ENCODE peak calls at places on chromosomes 2 and 18, in five cellular contexts. A, R, H, S and C are unnamed samples.

GRCh38 chr2:132496566-132496965 is 80.0 kb downstream of the GPR39 start:
- DNase-seq in R (no peak), S (no peak), A (no peak), H (no peak), C (no peak)

GRCh38 chr2:100621371-100621910 is 58.6 kb downstream of the PDCL3 start:
- DNase-seq in A (no peak), R (no peak), S (no peak), H (no peak), C (no peak)

GRCh38 chr2:170771049-170771937 is 1.1 kb downstream of the ERICH2 start:
- DNase-seq in S (no peak), A (peak), R (no peak), H (peak), C (no peak)

GRCh38 chr2:191050640-191050987 is 36.6 kb upstream of the STAT1 start:
- DNase-seq in R (peak), S (no peak), H (no peak), A (no peak), C (no peak)

GRCh38 chr2:45256867-45257641 is 247.8 kb upstream of the SIX2 start:
- DNase-seq in H (no peak), S (peak), A (peak), R (no peak), C (no peak)

GRCh38 chr2:98324181-98324580 is 22.1 kb upstream of the CNGA3 start:
- DNase-seq in A (no peak), S (no peak), R (no peak), H (no peak), C (no peak)

GRCh38 chr2:179850188-179850587 is 11.2 kb downstream of the ZNF385B start:
- DNase-seq in R (peak), A (no peak), S (no peak), H (no peak), C (no peak)

GRCh38 chr2:98269274-98269673 is 77.0 kb upstream of the CNGA3 start:
- DNase-seq in H (no peak), S (no peak), A (peak), R (peak), C (peak)

GRCh38 chr2:240818543-240819403 is 1.2 kb downstream of the KIF1A start:
- DNase-seq in A (no peak), R (no peak), S (no peak), H (no peak), C (no peak)

GRCh38 chr2:39782591-39782990 is 3.5 kb upstream of the THUMPD2 start:
- DNase-seq in H (no peak), A (no peak), S (no peak), R (no peak), C (no peak)

GRCh38 chr2:229725716-229726346 is 11.5 kb upstream of the DNER start:
- DNase-seq in A (peak), S (no peak), R (peak), H (no peak), C (no peak)

GRCh38 chr2:73903313-73903712 is 10.5 kb downstream of the ACTG2 start:
- DNase-seq in R (no peak), H (no peak), S (no peak), A (no peak), C (no peak)

GRCh38 chr18:53698907-53699306 is 525.6 kb downstream of the MBD2 start:
- DNase-seq in R (no peak), H (no peak), S (peak), A (peak), C (peak)

GRCh38 chr2:19804861-19805260 is 96.9 kb downstream of the TTC32 start:
- DNase-seq in H (no peak), A (no peak), S (no peak), R (no peak), C (no peak)

GRCh38 chr2:73928995-73929394 is 2.3 kb downstream of the DGUOK start:
- DNase-seq in R (no peak), S (no peak), H (no peak), A (no peak), C (no peak)

GRCh38 chr2:218245214-218245613 is 15.6 kb upstream of the GPBAR1 start:
- DNase-seq in H (no peak), S (no peak), A (no peak), R (no peak), C (no peak)

GRCh38 chr2:8277921-8278571 is 403.8 kb upstream of the ID2 start:
- DNase-seq in R (no peak), A (no peak), H (no peak), S (no peak), C (peak)

GRCh38 chr18:21598726-21599584 is 1.5 kb downstream of the ESCO1 start:
- DNase-seq in S (no peak), R (no peak), A (peak), H (no peak), C (peak)

GRCh38 chr2:233210843-233211600 is 40.5 kb upstream of the ATG16L1 start:
- DNase-seq in A (no peak), H (no peak), R (peak), S (peak), C (no peak)

GRCh38 chr2:171741189-171741588 is 53.9 kb downstream of the DYNC1I2 start:
- DNase-seq in R (no peak), S (no peak), H (no peak), A (no peak), C (peak)

GRCh38 chr2:239858179-239858578 is 167.0 kb downstream of the NDUFA10 start:
- DNase-seq in S (no peak), H (no peak), A (peak), R (no peak), C (no peak)

GRCh38 chr2:109216332-109216731 is 87.3 kb downstream of the SH3RF3 start:
- DNase-seq in R (no peak), H (no peak), A (peak), S (no peak), C (no peak)

GRCh38 chr2:11870584-11870983 is 124.2 kb downstream of the LPIN1 start:
- DNase-seq in R (no peak), A (no peak), S (no peak), H (no peak), C (no peak)

GRCh38 chr2:95265182-95265581 is 9.1 kb upstream of the PROM2 start:
- DNase-seq in A (no peak), H (no peak), S (no peak), R (no peak), C (no peak)

GRCh38 chr2:241532168-241532567 is 23.8 kb upstream of the STK25 start:
- DNase-seq in H (no peak), R (no peak), S (no peak), A (no peak), C (no peak)

GRCh38 chr2:215772634-215773563 is 240.5 kb downstream of the MREG start:
- DNase-seq in R (no peak), S (no peak), H (no peak), A (no peak), C (no peak)

GRCh38 chr2:56009758-56010534 is 86.4 kb upstream of the EFEMP1 start:
- DNase-seq in A (peak), R (peak), H (no peak), S (no peak), C (peak)

GRCh38 chr2:30252723-30253688 is 21.7 kb downstream of the LBH start:
- DNase-seq in S (peak), H (peak), R (peak), A (peak), C (no peak)

GRCh38 chr2:101047075-101047766 is 45.1 kb downstream of the RPL31 start:
- DNase-seq in A (peak), R (no peak), S (no peak), H (no peak), C (no peak)

GRCh38 chr2:168566974-168567650 is 111.0 kb downstream of the CERS6 start:
- DNase-seq in R (no peak), S (no peak), A (no peak), H (no peak), C (no peak)

GRCh38 chr18:36693931-36694661 is 134.7 kb downstream of the TPGS2 start:
- DNase-seq in S (no peak), H (no peak), R (peak), A (peak), C (peak)

GRCh38 chr2:59015027-59015426 is 773.9 kb upstream of the FANCL start:
- DNase-seq in A (no peak), R (no peak), S (no peak), H (no peak), C (no peak)

GRCh38 chr2:47236503-47237215 is 81.6 kb upstream of the STPG4 start:
- DNase-seq in A (no peak), R (no peak), H (no peak), S (no peak), C (no peak)

GRCh38 chr2:45391866-45392265 is 219.2 kb downstream of the SRBD1 start:
- DNase-seq in H (no peak), A (no peak), R (no peak), S (no peak), C (no peak)

GRCh38 chr2:46554381-46554780 is 75.0 kb downstream of the TMEM247 start:
- DNase-seq in A (peak), R (no peak), S (peak), H (no peak), C (no peak)

GRCh38 chr2:109063326-109063670 is 65.7 kb upstream of the SH3RF3 start:
- DNase-seq in A (peak), H (no peak), S (no peak), R (no peak), C (no peak)

GRCh38 chr2:178271629-178272333 is 77.5 kb downstream of the OSBPL6 start:
- DNase-seq in H (no peak), A (no peak), S (peak), R (peak), C (no peak)

GRCh38 chr18:56517181-56517580 is 121.2 kb downstream of the TXNL1 start:
- DNase-seq in H (no peak), R (no peak), A (peak), S (no peak), C (no peak)

GRCh38 chr2:183093857-183094657 is 15.5 kb downstream of the DUSP19 start:
- DNase-seq in H (no peak), A (no peak), R (no peak), S (no peak), C (no peak)